ENCODE peak calls at places on chromosomes 12 and 14, in ten cellular contexts. V, S, B, P, A, X, N, R, K and L are unnamed samples.

GRCh38 chr14:22291406-22291805 is 297.6 kb downstream of the DAD1 start:
- DNase-seq in V (no peak), S (no peak), B (no peak), P (no peak), A (peak; percentile 16), X (no peak), N (no peak), R (no peak), K (no peak), L (no peak)

GRCh38 chr12:54401127-54401526 is 16.6 kb upstream of the ZNF385A start:
- DNase-seq in V (no peak), S (no peak), B (no peak), P (no peak), A (no peak), X (peak; percentile 37), N (no peak), R (no peak), K (no peak), L (no peak)

GRCh38 chr12:89075890-89076591 is 276.3 kb downstream of the DUSP6 start:
- DNase-seq in V (no peak), S (no peak), B (no peak), P (no peak), A (no peak), X (no peak), N (no peak), R (no peak), K (no peak), L (no peak)

GRCh38 chr12:42128327-42128726 is 16.3 kb downstream of the GXYLT1 start:
- DNase-seq in V (no peak), S (no peak), B (no peak), P (no peak), A (peak; percentile 31), X (no peak), N (no peak), R (no peak), K (no peak), L (no peak)

GRCh38 chr14:31879661-31880348 is 197.3 kb upstream of the ARHGAP5 start:
- DNase-seq in V (no peak), S (no peak), B (no peak), P (no peak), A (no peak), X (no peak), N (no peak), R (no peak), K (no peak), L (no peak)

GRCh38 chr12:65051196-65051595 is 69.9 kb downstream of the WIF1 start:
- DNase-seq in V (no peak), S (no peak), B (no peak), P (no peak), A (no peak), X (no peak), N (no peak), R (no peak), K (no peak), L (no peak)

GRCh38 chr12:2895511-2895910 is 4.8 kb downstream of the TULP3 start:
- DNase-seq in V (no peak), S (no peak), B (no peak), P (no peak), A (no peak), X (no peak), N (no peak), R (no peak), K (no peak), L (no peak)

GRCh38 chr12:114443607-114444421 is 37.9 kb upstream of the TBX5 start:
- DNase-seq in V (no peak), S (no peak), B (no peak), P (no peak), A (no peak), X (no peak), N (no peak), R (no peak), K (no peak), L (no peak)

GRCh38 chr12:122064780-122065588 is 13.6 kb upstream of the MLXIP start:
- DNase-seq in V (peak; percentile 55), S (no peak), B (no peak), P (no peak), A (peak; percentile 82), X (peak; percentile 84), N (no peak), R (no peak), K (no peak), L (no peak)